ENCODE peak calls at places on chromosome 11, in eight cellular contexts. Z is retinal pigment epithelial cell, Y is testis, D is fibroblast of mammary gland, J is IMR-90, R is right lobe of liver, I is tibial artery, S is brain microvascular endothelial cell. F is an unnamed sample.
A peak's percentile ranks its signal among the peaks of the same experiment; 100 is the strongest.

GRCh38 chr11:47007579-47007978 is 71.0 kb downstream of the CSTPP1 start:
- DNase-seq in Z (no peak), Y (no peak), D (no peak), J (no peak), R (no peak), I (no peak), S (no peak), F (no peak)

GRCh38 chr11:73249858-73250773 is 22.0 kb upstream of the P2RY6 start:
- DNase-seq in Z (no peak), Y (no peak), D (no peak), J (no peak), R (no peak), I (peak; percentile 54), S (no peak), F (no peak)

GRCh38 chr11:99739464-99740089 is 718.8 kb downstream of the CNTN5 start:
- DNase-seq in Z (peak; percentile 26), Y (peak; percentile 24), D (peak; percentile 44), J (peak; percentile 40), R (no peak), I (no peak), S (peak; percentile 47), F (no peak)

GRCh38 chr11:33624082-33624481 is 76.5 kb downstream of the C11orf91 start:
- DNase-seq in Z (no peak), Y (no peak), D (no peak), J (no peak), R (no peak), I (no peak), S (no peak), F (no peak)

GRCh38 chr11:82858556-82859091 is 41.6 kb downstream of the PRCP start:
- DNase-seq in Z (peak; percentile 81), Y (no peak), D (peak; percentile 44), J (peak; percentile 71), R (no peak), I (no peak), S (peak; percentile 54), F (peak; percentile 65)

GRCh38 chr11:61632096-61632495 is 48.1 kb upstream of the DAGLA start:
- DNase-seq in Z (no peak), Y (peak; percentile 43), D (no peak), J (no peak), R (no peak), I (no peak), S (no peak), F (no peak)

GRCh38 chr11:95150977-95151684 is 61.5 kb downstream of the ENDOD1 start:
- DNase-seq in Z (peak; percentile 67), Y (peak; percentile 96), D (peak; percentile 89), J (peak; percentile 78), R (peak; percentile 95), I (peak; percentile 95), S (peak; percentile 87), F (peak; percentile 86)

GRCh38 chr11:10376061-10376460 is 71.2 kb downstream of the ADM start:
- DNase-seq in Z (no peak), Y (peak; percentile 72), D (peak; percentile 70), J (no peak), R (no peak), I (peak; percentile 72), S (no peak), F (no peak)

GRCh38 chr11:36467913-36468312 is 42.2 kb downstream of the TRAF6 start:
- DNase-seq in Z (no peak), Y (no peak), D (no peak), J (no peak), R (no peak), I (no peak), S (no peak), F (no peak)

GRCh38 chr11:84819128-84819527 is 808.0 kb downstream of the DLG2 start:
- DNase-seq in Z (no peak), Y (no peak), D (peak; percentile 20), J (no peak), R (no peak), I (no peak), S (peak; percentile 6), F (no peak)

GRCh38 chr11:37978647-37979046 is 1380.6 kb upstream of the RAG2 start:
- DNase-seq in Z (no peak), Y (no peak), D (no peak), J (no peak), R (no peak), I (no peak), S (no peak), F (no peak)

DNA sequence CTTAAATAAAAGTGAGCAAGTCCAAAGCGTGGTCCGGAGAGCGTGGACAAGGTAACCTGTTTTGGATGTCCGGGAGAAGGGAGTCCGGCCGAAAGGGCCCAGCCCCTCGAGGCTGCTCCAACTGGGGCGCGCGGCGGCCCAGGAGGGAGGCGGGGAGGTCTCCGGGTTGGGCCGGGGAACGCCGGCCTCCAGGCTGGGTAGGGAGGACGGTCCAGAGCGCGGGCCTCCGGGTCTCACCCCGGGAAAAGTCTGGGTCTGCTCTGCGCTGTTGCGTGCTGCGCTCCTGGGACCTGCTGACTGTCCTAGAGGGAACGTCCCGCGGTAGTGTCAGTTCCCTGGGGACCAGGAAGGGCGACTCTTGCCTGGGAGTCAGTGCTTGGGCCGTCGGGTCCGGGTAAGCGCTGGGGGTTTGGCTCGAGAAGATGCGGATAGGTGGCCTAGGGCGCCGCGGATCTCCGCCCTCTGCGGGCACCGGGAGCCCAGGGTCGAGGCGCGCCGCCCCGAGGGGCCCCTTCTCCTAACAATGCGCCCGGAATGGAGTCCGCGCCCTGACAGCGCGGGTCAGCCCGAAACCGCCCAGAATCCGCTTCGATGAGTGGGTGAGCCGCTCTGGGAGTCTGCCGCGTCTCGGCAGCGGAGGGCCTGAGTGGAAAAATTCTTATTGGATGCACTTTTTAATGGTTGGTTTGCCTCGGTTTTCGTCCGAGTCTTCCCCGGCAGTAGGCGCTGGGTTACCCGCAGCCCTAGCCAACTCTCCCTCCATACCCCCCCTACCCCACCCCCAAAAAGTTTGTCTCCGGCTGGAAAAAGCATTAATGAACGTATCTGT is 908 bp upstream of the FLI1 start:
- DNase-seq in Z (no peak), Y (no peak), D (peak; percentile 27), J (no peak), R (peak; percentile 56), I (peak; percentile 74), S (peak; percentile 42), F (peak; percentile 61)
- TF ChIP-seq CTCF in Z (no peak), Y (no peak), D (no peak), J (peak; percentile 1), R (no peak), I (no peak), S (no peak), F (no peak)

DNA sequence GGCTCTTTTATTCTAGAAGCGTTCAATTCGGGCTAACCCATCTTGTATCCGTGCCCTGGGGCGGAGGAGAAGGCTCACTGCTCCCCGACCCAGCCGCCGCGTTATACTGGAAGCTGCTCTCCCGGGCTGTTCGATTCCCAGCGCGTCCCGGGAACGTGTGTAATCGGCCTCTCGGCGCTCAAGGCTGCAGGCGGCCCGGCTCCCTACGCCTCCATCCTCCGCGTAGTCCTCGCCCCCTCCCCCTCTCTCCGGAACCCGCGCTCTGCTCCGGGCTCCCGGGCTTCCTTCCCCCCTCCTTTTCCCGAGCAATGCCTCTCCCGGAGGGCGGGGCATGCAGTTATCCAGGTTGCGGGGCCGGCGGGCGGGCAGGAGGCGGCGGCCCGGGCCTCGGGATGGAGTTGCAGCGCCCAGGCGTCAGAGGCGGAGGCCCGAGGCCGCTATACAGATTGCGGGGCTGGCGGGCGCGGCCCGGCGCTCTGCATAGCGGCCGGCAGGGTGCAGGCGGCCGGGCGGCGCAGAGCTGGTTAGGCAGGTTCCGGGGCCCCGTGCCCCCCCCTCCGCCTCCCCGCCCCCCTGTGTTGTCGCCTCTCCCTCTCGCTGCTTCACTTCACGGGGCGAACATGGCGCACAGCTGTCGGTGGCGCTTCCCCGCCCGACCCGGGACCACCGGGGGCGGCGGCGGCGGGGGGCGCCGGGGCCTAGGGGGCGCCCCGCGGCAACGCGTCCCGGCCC is at the start of gene KMT2A:
- DNase-seq in Z (peak; percentile 82), Y (peak; percentile 95), D (peak; percentile 92), J (peak; percentile 95), R (peak; percentile 98), I (peak; percentile 99), S (peak; percentile 95), F (peak; percentile 97)
- TF ChIP-seq CTCF in Z (no peak), Y (no peak), D (no peak), J (no peak), R (no peak), I (no peak), S (no peak), F (peak; percentile 54)

DNA sequence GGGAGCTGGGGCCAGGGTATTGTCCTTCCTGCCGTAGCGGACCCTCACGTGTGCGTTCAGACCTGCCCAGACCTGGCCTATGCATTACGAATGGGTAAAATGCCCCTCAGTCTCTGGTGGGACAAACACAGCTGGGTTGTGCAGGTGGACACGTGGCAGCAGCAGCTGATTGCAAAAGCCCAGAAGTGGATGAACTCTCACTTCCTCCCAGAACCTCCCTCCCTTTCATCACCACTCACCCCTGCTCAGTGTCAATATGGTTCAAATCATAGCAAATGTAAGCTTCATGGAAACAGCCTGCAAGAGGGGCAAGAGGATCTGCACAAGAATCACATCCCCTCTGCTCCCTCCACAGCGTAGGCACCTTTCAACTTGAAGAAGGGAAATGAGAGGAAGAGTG is 352.1 kb downstream of the OPCML start:
- DNase-seq in Z (no peak), Y (no peak), D (no peak), J (no peak), R (no peak), I (no peak), S (no peak), F (no peak)
- TF ChIP-seq CTCF in Z (no peak), Y (no peak), D (no peak), J (no peak), R (no peak), I (no peak), S (no peak), F (no peak)

DNA sequence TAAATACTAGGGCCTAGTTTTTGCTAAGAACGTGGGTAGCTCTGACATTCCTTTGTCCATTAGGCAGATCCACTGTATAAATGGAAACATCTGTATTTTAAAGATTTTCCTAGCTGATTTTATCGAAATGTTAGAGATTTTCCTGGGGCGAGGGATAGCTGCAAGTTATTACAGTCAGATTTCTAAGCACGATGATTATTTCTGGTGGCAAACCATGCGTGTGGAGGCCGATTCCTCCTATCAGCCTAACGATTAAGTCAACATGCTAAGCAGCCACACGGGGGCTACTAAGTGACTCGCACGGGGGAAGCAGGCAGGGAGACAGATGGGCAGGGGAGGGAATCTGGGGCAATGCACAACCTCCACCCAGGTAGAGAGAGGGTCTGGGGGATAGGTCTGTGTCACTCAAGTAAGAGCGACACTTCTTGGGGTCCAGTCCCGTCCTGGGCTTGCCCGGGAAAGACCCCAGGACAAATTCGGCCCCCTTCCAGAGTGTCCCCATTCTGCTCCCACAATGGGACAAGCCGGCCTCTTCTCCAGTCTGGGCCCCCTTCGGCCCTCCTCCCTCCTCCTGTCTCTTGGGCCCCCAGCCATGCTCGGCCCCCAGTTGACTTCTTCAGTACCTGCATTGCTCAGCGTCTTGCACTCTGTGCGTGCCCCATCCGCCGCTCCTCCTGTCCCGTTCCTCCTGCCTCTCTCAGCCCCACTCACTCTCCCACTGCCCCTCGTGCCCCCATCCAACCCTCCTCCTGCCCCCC is 571 bp downstream of the C11orf24 start:
- DNase-seq in Z (peak; percentile 59), Y (peak; percentile 74), D (peak; percentile 74), J (peak; percentile 83), R (peak; percentile 55), I (no peak), S (peak; percentile 81), F (peak; percentile 72)
- TF ChIP-seq CTCF in Z (peak; percentile 58), Y (peak; percentile 34), D (peak; percentile 53), J (peak; percentile 57), R (peak; percentile 24), I (peak; percentile 41), S (peak; percentile 72), F (peak; percentile 71)

DNA sequence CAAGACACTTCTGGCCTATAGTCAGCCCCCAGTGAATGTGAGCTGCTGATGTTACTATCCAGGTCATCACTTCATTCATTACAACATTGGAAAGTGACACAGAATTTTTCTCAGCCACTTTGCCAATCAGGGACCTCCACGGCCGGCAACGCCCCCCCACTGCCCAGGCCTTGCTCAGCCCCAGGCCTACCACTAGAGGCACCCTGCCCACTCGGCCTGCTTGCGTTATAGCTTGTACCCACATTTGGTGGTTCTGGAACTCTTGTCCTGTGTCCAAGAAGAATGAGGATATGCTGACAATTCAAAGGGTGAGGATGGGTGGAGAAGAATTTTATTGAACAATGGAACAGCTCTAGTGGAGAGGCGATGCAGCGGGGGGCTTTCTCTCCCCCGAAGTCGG is 96.2 kb downstream of the TSPAN18 start:
- DNase-seq in Z (no peak), Y (no peak), D (peak; percentile 4), J (no peak), R (no peak), I (no peak), S (no peak), F (no peak)
- TF ChIP-seq CTCF in Z (peak; percentile 28), Y (no peak), D (peak; percentile 29), J (peak; percentile 31), R (no peak), I (no peak), S (peak; percentile 55), F (peak; percentile 62)